ENCODE peak calls at places on chromosome 9, in four cellular contexts. Z is NCI-H2081; H is activated CD4-positive, alpha-beta T cell treated with anti-CD3 and anti-CD28 coated beads, Interleukin-2, amount 50 U/mL, for 4 hours; O is choroid plexus epithelial cell. B is an unnamed sample.

GRCh38 chr9:38066907-38067610 is 2.0 kb downstream of the SHB start:
- DNase-seq in Z (peak), H (peak), O (peak), B (no peak)

GRCh38 chr9:135695036-135695435 is 4.2 kb downstream of the SOHLH1 start:
- DNase-seq in Z (no peak), H (no peak), O (no peak), B (no peak)

GRCh38 chr9:130731355-130731754 is 37.8 kb downstream of the EXOSC2 start:
- DNase-seq in Z (peak), H (no peak), O (no peak), B (no peak)

GRCh38 chr9:5509573-5509972 is 758 bp upstream of the PDCD1LG2 start:
- DNase-seq in Z (no peak), H (no peak), O (peak), B (no peak)

GRCh38 chr9:128321879-128322341 is 337 bp downstream of the TRUB2 start:
- DNase-seq in Z (no peak), H (no peak), O (no peak), B (no peak)

GRCh38 chr9:35859310-35859994 is 10.7 kb downstream of the OR13J1 start:
- DNase-seq in Z (no peak), H (no peak), O (no peak), B (peak)

GRCh38 chr9:113648586-113648985 is 185.1 kb downstream of the RGS3 start:
- DNase-seq in Z (no peak), H (no peak), O (no peak), B (no peak)

GRCh38 chr9:114272739-114273431 is 50.0 kb upstream of the ORM1 start:
- DNase-seq in Z (no peak), H (no peak), O (no peak), B (no peak)

GRCh38 chr9:89821081-89821480 is 216.3 kb downstream of the GADD45G start:
- DNase-seq in Z (no peak), H (no peak), O (peak), B (no peak)

GRCh38 chr9:128419061-128419925 is 1.4 kb upstream of the CERCAM start:
- DNase-seq in Z (peak), H (no peak), O (peak), B (no peak)

GRCh38 chr9:103364753-103365152 is 369.6 kb downstream of the CYLC2 start:
- DNase-seq in Z (no peak), H (no peak), O (peak), B (no peak)

GRCh38 chr9:136722969-136723356 is 10.6 kb downstream of the DIPK1B start:
- DNase-seq in Z (no peak), H (no peak), O (no peak), B (no peak)

GRCh38 chr9:121508415-121508814 is 8.8 kb upstream of the GGTA1 start:
- DNase-seq in Z (no peak), H (no peak), O (no peak), B (no peak)

GRCh38 chr9:86545085-86545484 is 190.9 kb upstream of the TUT7 start:
- DNase-seq in Z (no peak), H (no peak), O (no peak), B (no peak)

GRCh38 chr9:135925496-135926133 is 18.3 kb upstream of the CAMSAP1 start:
- DNase-seq in Z (no peak), H (peak), O (peak), B (no peak)

GRCh38 chr9:27412963-27413362 is 111.1 kb upstream of the IFNK start:
- DNase-seq in Z (no peak), H (no peak), O (no peak), B (no peak)

GRCh38 chr9:111945216-111945615 is 48.6 kb downstream of the UGCG start:
- DNase-seq in Z (no peak), H (peak), O (peak), B (no peak)

GRCh38 chr9:35844628-35845301 is 15.7 kb downstream of the TMEM8B start:
- DNase-seq in Z (no peak), H (no peak), O (peak), B (no peak)

GRCh38 chr9:69412741-69413150 is 87.7 kb downstream of the ENTREP1 start:
- DNase-seq in Z (no peak), H (no peak), O (peak), B (peak)

GRCh38 chr9:33820231-33820745 is 3.3 kb downstream of the UBE2R2 start:
- DNase-seq in Z (no peak), H (no peak), O (peak), B (no peak)

GRCh38 chr9:136539427-136540412 is 6.1 kb downstream of the NOTCH1 start:
- DNase-seq in Z (no peak), H (peak), O (peak), B (no peak)

GRCh38 chr9:78971505-78971904 is 600.3 kb upstream of the TLE4 start:
- DNase-seq in Z (peak), H (no peak), O (no peak), B (no peak)

GRCh38 chr9:85322592-85322991 is 419.2 kb downstream of the AGTPBP1 start:
- DNase-seq in Z (peak), H (no peak), O (no peak), B (no peak)

GRCh38 chr9:135253305-135254004 is 166.0 kb downstream of the OLFM1 start:
- DNase-seq in Z (no peak), H (no peak), O (no peak), B (no peak)

GRCh38 chr9:26175264-26175663 is 497.0 kb upstream of the TUSC1 start:
- DNase-seq in Z (no peak), H (no peak), O (no peak), B (no peak)

GRCh38 chr9:135890190-135890861 is 17.0 kb downstream of the CAMSAP1 start:
- DNase-seq in Z (no peak), H (no peak), O (no peak), B (no peak)

GRCh38 chr9:117682955-117683710 is 21.1 kb upstream of the TLR4 start:
- DNase-seq in Z (peak), H (no peak), O (no peak), B (no peak)

GRCh38 chr9:1354066-1354465 is 303.9 kb downstream of the DMRT2 start:
- DNase-seq in Z (no peak), H (no peak), O (no peak), B (no peak)

GRCh38 chr9:100282388-100282719 is 70.4 kb downstream of the TEX10 start:
- DNase-seq in Z (no peak), H (no peak), O (no peak), B (no peak)

GRCh38 chr9:37369671-37370070 is 52.8 kb upstream of the GRHPR start:
- DNase-seq in Z (no peak), H (no peak), O (no peak), B (no peak)

GRCh38 chr9:12812710-12813109 is 37.9 kb downstream of the LURAP1L start:
- DNase-seq in Z (no peak), H (no peak), O (no peak), B (no peak)

GRCh38 chr9:126981218-126981617 is 66.6 kb downstream of the RALGPS1 start:
- DNase-seq in Z (no peak), H (no peak), O (no peak), B (no peak)

GRCh38 chr9:101469026-101469425 is 33.5 kb upstream of the ALDOB start:
- DNase-seq in Z (no peak), H (no peak), O (no peak), B (no peak)

GRCh38 chr9:89438194-89438593 is 59.7 kb downstream of the SEMA4D start:
- DNase-seq in Z (no peak), H (no peak), O (no peak), B (no peak)

GRCh38 chr9:14813336-14814020 is 90.9 kb upstream of the CER1 start:
- DNase-seq in Z (no peak), H (no peak), O (peak), B (no peak)

GRCh38 chr9:97830884-97831829 is 21.9 kb upstream of the FOXE1 start:
- DNase-seq in Z (no peak), H (no peak), O (no peak), B (no peak)